ENCODE peak calls at places on chromosomes 6 and 20, in six cellular contexts. One of them, this sample, is unnamed.
A peak's percentile ranks its signal among the peaks of the same experiment; 100 is the strongest.

GRCh38 chr6:3318226-3318625 is 59.5 kb downstream of the PSMG4 start:
- DNase-seq in SK-N-SH: no peak
- DNase-seq in H1: no peak
- DNase-seq in GM12878: no peak
- DNase-seq in K562: no peak
- DNase-seq in HepG2: no peak
- DNase-seq in this sample: no peak

GRCh38 chr6:3578981-3579380 is 122.1 kb upstream of the SLC22A23 start:
- DNase-seq in HepG2: no peak
- DNase-seq in H1: no peak
- DNase-seq in SK-N-SH: no peak
- DNase-seq in GM12878: no peak
- DNase-seq in K562: no peak
- DNase-seq in this sample: no peak

GRCh38 chr6:117495425-117495824 is 13.0 kb downstream of the DCBLD1 start:
- DNase-seq in K562: no peak
- DNase-seq in HepG2: no peak
- DNase-seq in GM12878: no peak
- DNase-seq in H1: no peak
- DNase-seq in SK-N-SH: no peak
- DNase-seq in this sample: no peak

GRCh38 chr6:36054415-36054814 is 26.8 kb downstream of the MAPK14 start:
- DNase-seq in K562: no peak
- DNase-seq in GM12878: no peak
- DNase-seq in HepG2: no peak
- DNase-seq in H1: no peak
- DNase-seq in SK-N-SH: no peak
- DNase-seq in this sample: no peak

GRCh38 chr6:31578461-31579118 is 3.2 kb downstream of the TNF start:
- DNase-seq in SK-N-SH: no peak
- DNase-seq in GM12878: no peak
- DNase-seq in H1: no peak
- DNase-seq in K562: no peak
- DNase-seq in HepG2: no peak
- DNase-seq in this sample: no peak

GRCh38 chr6:13013681-13014550 is 297.3 kb downstream of the PHACTR1 start:
- DNase-seq in K562: no peak
- DNase-seq in HepG2: no peak
- DNase-seq in SK-N-SH: peak; percentile 76
- DNase-seq in H1: peak; percentile 72
- DNase-seq in GM12878: no peak
- DNase-seq in this sample: no peak

GRCh38 chr6:5746392-5747140 is 260.2 kb downstream of the NRN1 start:
- DNase-seq in HepG2: no peak
- DNase-seq in SK-N-SH: peak; percentile 47
- DNase-seq in K562: peak; percentile 41
- DNase-seq in H1: peak; percentile 63
- DNase-seq in GM12878: no peak
- DNase-seq in this sample: no peak

GRCh38 chr6:17705428-17705777 is 1.3 kb downstream of the NUP153 start:
- DNase-seq in HepG2: peak; percentile 37
- DNase-seq in SK-N-SH: peak; percentile 69
- DNase-seq in H1: no peak
- DNase-seq in GM12878: no peak
- DNase-seq in K562: peak; percentile 87
- DNase-seq in this sample: peak; percentile 17

GRCh38 chr6:14502551-14502950 is 385.0 kb downstream of the CD83 start:
- DNase-seq in HepG2: no peak
- DNase-seq in SK-N-SH: no peak
- DNase-seq in GM12878: no peak
- DNase-seq in H1: no peak
- DNase-seq in K562: peak; percentile 55
- DNase-seq in this sample: no peak

GRCh38 chr20:49676581-49677291 is 36.9 kb downstream of the B4GALT5 start:
- DNase-seq in K562: peak; percentile 66
- DNase-seq in SK-N-SH: no peak
- DNase-seq in GM12878: peak; percentile 82
- DNase-seq in H1: no peak
- DNase-seq in HepG2: peak; percentile 50
- DNase-seq in this sample: peak; percentile 79

GRCh38 chr6:166729658-166730057 is 102.6 kb upstream of the RPS6KA2 start:
- DNase-seq in GM12878: no peak
- DNase-seq in H1: no peak
- DNase-seq in K562: no peak
- DNase-seq in SK-N-SH: no peak
- DNase-seq in HepG2: no peak
- DNase-seq in this sample: no peak

GRCh38 chr20:48599748-48600469 is 227.9 kb downstream of the PREX1 start:
- DNase-seq in GM12878: no peak
- DNase-seq in HepG2: no peak
- DNase-seq in H1: no peak
- DNase-seq in SK-N-SH: no peak
- DNase-seq in K562: no peak
- DNase-seq in this sample: no peak

GRCh38 chr6:20631525-20631924 is 97.3 kb downstream of the CDKAL1 start:
- DNase-seq in SK-N-SH: no peak
- DNase-seq in HepG2: no peak
- DNase-seq in GM12878: no peak
- DNase-seq in K562: no peak
- DNase-seq in H1: no peak
- DNase-seq in this sample: no peak

GRCh38 chr6:167407239-167408064 is 82.6 kb downstream of the TTLL2 start:
- DNase-seq in SK-N-SH: no peak
- DNase-seq in GM12878: no peak
- DNase-seq in HepG2: peak; percentile 32
- DNase-seq in H1: peak; percentile 47
- DNase-seq in K562: no peak
- DNase-seq in this sample: no peak

DNA sequence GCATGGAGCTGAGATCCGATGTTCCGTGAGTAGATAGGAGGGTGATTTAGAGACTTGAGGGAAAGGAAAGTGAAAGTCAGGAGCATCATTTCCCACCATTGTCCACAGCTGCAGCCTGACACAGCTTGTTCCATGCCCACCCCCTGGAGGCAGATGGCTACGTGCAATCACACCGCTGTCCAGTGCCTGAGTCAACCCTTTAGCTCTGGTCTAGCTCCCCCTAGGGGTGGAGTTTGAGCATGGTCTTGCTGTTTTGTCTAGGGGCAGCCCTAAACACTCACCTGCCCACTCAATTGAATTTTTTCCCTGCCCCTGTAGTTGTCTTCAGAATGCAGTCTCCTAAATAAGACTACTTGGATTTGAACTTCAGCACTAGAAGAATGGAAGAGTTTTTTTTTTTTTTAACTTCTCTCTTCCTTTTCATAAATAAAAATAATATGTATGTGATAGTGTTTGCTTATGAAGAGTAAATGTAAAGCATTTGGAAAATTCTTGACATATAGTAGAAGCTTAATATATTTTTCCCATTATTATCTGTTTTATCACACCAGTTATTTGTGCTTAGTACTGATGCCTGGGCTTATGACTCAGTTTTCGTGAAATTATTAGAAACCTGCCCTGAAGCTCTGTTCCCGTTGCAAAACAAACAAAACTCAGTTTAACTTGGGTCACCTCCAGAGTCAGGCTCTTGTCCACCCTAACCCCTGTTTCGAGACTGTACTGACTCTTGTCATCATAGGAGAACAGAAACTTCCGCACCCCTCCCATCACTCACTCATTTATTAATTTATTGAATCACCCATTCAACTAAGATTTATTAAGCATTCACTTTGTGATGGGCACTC is 814.8 kb downstream of the MAFB start:
- DNase-seq in GM12878: peak; percentile 60
- DNase-seq in K562: peak; percentile 30
- DNase-seq in H1: peak; percentile 88
- DNase-seq in HepG2: peak; percentile 55
- DNase-seq in SK-N-SH: peak; percentile 53
- DNase-seq in this sample: peak; percentile 25
- TF ChIP-seq GABPA in GM12878: no peak
- TF ChIP-seq GABPA in K562: no peak
- TF ChIP-seq GABPA in H1: no peak
- TF ChIP-seq GABPA in HepG2: no peak
- TF ChIP-seq GABPA in SK-N-SH: no peak
- TF ChIP-seq GABPA in this sample: no peak

DNA sequence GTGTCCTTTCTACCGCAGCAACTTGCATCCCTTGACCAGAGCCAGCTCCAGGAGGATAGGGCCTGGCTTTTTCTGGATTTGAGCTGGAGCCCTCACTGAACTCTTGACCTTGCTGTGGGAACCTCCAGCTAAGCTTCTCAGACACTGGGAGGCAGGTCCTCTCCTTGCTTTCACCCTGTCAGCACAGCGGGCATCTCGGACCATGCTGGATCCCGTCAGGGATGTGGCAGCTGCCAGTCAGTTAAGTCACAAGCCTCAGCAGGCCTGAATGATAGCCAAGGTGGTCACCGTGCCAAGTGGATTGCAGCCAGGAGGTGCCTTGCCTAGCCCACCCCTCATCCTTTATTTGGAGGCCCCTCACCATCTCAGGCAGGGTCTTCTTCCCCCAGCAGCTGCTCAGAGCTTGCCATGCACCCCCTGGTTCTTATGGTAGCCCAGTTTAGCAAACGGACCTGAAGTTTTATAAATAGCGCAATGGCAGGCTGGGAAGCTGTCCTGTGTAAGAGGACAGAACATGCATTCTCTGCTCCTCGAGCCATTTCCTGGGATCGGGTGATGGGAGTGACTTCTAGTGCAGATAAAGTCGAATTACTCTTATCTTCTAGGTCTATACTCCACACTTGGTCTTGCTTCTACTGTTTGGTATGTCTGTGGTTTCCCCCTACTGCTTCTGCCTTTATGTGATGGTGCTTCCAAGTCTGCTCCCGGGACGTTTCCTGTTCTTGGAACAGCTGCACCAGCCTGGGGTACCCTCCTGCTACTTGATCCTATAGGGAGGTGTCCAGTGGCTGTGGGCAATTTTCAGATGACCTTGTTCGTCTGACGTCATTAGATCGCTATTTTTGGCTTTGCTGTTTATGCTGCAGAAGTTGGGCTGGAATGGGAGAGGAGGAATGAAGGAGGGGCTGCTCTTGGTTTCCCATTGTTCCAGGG is 7.1 kb upstream of the MYLK2 start:
- DNase-seq in K562: peak; percentile 40
- DNase-seq in GM12878: no peak
- DNase-seq in HepG2: no peak
- DNase-seq in H1: no peak
- DNase-seq in SK-N-SH: no peak
- DNase-seq in this sample: no peak
- TF ChIP-seq GABPA in K562: no peak
- TF ChIP-seq GABPA in GM12878: no peak
- TF ChIP-seq GABPA in HepG2: no peak
- TF ChIP-seq GABPA in H1: no peak
- TF ChIP-seq GABPA in SK-N-SH: no peak
- TF ChIP-seq GABPA in this sample: no peak

DNA sequence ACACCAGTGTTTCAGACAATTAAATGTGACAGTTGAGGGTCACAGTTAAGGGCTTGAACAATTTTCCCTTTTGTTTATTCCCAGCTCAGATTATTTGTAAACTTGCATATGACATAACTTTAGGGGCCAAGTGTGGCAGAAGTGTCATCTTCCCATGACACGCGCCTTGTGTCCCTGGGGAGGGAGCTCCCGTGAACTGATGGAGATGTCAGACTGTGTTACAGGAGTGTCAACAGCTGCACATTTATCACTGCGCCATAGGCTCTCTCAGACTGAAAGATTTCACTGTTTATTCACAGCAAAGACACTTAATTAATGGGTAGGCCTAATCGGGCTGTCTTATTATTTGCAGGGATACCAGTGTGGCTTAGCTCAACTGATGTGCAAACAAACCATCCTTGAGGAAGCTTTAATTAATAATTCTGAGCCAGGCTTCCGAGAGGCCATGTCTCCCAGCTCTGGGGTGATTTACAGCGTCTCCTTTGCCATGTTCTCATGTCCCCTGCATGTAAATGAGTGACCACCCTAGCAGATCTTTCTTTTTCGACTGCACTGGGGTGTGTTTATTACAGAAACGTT is 770.9 kb downstream of the QKI start:
- DNase-seq in HepG2: no peak
- DNase-seq in SK-N-SH: no peak
- DNase-seq in K562: no peak
- DNase-seq in H1: no peak
- DNase-seq in GM12878: no peak
- DNase-seq in this sample: no peak
- TF ChIP-seq GABPA in HepG2: no peak
- TF ChIP-seq GABPA in SK-N-SH: no peak
- TF ChIP-seq GABPA in K562: no peak
- TF ChIP-seq GABPA in H1: no peak
- TF ChIP-seq GABPA in GM12878: no peak
- TF ChIP-seq GABPA in this sample: no peak

GRCh38 chr20:20226554-20226953 is 141.3 kb upstream of the INSM1 start:
- DNase-seq in SK-N-SH: no peak
- DNase-seq in K562: no peak
- DNase-seq in HepG2: no peak
- DNase-seq in GM12878: no peak
- DNase-seq in H1: no peak
- DNase-seq in this sample: no peak

GRCh38 chr20:20223981-20224380 is 143.9 kb upstream of the INSM1 start:
- DNase-seq in GM12878: no peak
- DNase-seq in H1: no peak
- DNase-seq in SK-N-SH: no peak
- DNase-seq in HepG2: no peak
- DNase-seq in K562: no peak
- DNase-seq in this sample: no peak

GRCh38 chr20:20224806-20225205 is 143.1 kb upstream of the INSM1 start:
- DNase-seq in H1: no peak
- DNase-seq in SK-N-SH: no peak
- DNase-seq in GM12878: no peak
- DNase-seq in K562: no peak
- DNase-seq in HepG2: no peak
- DNase-seq in this sample: no peak

GRCh38 chr20:20227013-20227571 is 140.8 kb upstream of the INSM1 start:
- DNase-seq in SK-N-SH: no peak
- DNase-seq in HepG2: no peak
- DNase-seq in K562: no peak
- DNase-seq in H1: no peak
- DNase-seq in GM12878: no peak
- DNase-seq in this sample: no peak

GRCh38 chr20:20225325-20225724 is 142.6 kb upstream of the INSM1 start:
- DNase-seq in SK-N-SH: no peak
- DNase-seq in HepG2: no peak
- DNase-seq in H1: no peak
- DNase-seq in GM12878: no peak
- DNase-seq in K562: no peak
- DNase-seq in this sample: no peak
- TF ChIP-seq GABPA in SK-N-SH: no peak
- TF ChIP-seq GABPA in HepG2: no peak
- TF ChIP-seq GABPA in H1: no peak
- TF ChIP-seq GABPA in GM12878: no peak
- TF ChIP-seq GABPA in K562: no peak
- TF ChIP-seq GABPA in this sample: no peak